ENCODE peak calls at places on chromosomes 4 and X, in four cellular contexts. X, O, Q and L are unnamed samples.

GRCh38 chrX:13892856-13893255 is 76.0 kb upstream of the GPM6B start:
- DNase-seq in Q (no peak), O (peak), X (no peak), L (no peak)

GRCh38 chrX:41180194-41180902 is 95.1 kb downstream of the USP9X start:
- DNase-seq in X (peak), Q (peak), O (peak), L (peak)

GRCh38 chrX:40314070-40314469 is 216.3 kb upstream of the BCOR start:
- DNase-seq in X (no peak), Q (no peak), O (no peak), L (no peak)

GRCh38 chr4:18052158-18052557 is 30.6 kb upstream of the LCORL start:
- DNase-seq in Q (no peak), X (no peak), O (no peak), L (no peak)

GRCh38 chrX:93404121-93404520 is 269.3 kb downstream of the NAP1L3 start:
- DNase-seq in O (no peak), X (no peak), Q (no peak), L (no peak)

GRCh38 chr4:90474484-90474883 is 347.3 kb downstream of the CCSER1 start:
- DNase-seq in O (no peak), Q (no peak), X (no peak), L (no peak)

GRCh38 chrX:5753291-5753690 is 475.4 kb downstream of the NLGN4X start:
- DNase-seq in Q (no peak), O (no peak), X (no peak), L (no peak)

GRCh38 chrX:11135483-11136185 is 24.5 kb downstream of the HCCS start:
- DNase-seq in X (no peak), O (no peak), Q (no peak), L (no peak)

GRCh38 chr4:110055014-110055768 is 142.5 kb downstream of the EGF start:
- DNase-seq in O (no peak), Q (peak), X (no peak), L (no peak)

GRCh38 chrX:24332868-24333267 is 19.0 kb upstream of the SUPT20HL2 start:
- DNase-seq in X (no peak), Q (no peak), O (no peak), L (no peak)

GRCh38 chr4:182250446-182250845 is 7.2 kb downstream of the TENM3 start:
- DNase-seq in Q (no peak), X (no peak), O (no peak), L (no peak)

GRCh38 chrX:15524417-15524816 is 23.8 kb downstream of the BMX start:
- DNase-seq in O (no peak), Q (no peak), X (no peak), L (no peak)

GRCh38 chrX:40145001-40145631 is 47.4 kb upstream of the BCOR start:
- DNase-seq in X (no peak), O (no peak), Q (no peak), L (no peak)

GRCh38 chr4:83075271-83075670 is 39.3 kb downstream of the PLAC8 start:
- DNase-seq in Q (no peak), O (no peak), X (no peak), L (no peak)

GRCh38 chr4:135122457-135122856 is 920.9 kb upstream of the PABPC4L start:
- DNase-seq in X (no peak), O (no peak), Q (no peak), L (no peak)

GRCh38 chr4:1039493-1040343 is 28.3 kb downstream of the FGFRL1 start:
- DNase-seq in Q (no peak), X (no peak), O (peak), L (no peak)

GRCh38 chrX:121146059-121146628 is 98.7 kb downstream of the GLUD2 start:
- DNase-seq in Q (no peak), O (peak), X (no peak), L (no peak)

GRCh38 chrX:1385251-1385794 is 6.6 kb downstream of the SLC25A6 start:
- DNase-seq in X (no peak), Q (peak), O (no peak), L (no peak)

GRCh38 chrX:101417981-101418841 is 10.2 kb downstream of the HNRNPH2 start:
- DNase-seq in Q (peak), X (no peak), O (no peak), L (peak)

GRCh38 chr4:94634266-94634665 is 123.5 kb upstream of the BMPR1B start:
- DNase-seq in O (no peak), Q (no peak), X (no peak), L (no peak)

GRCh38 chrX:135737361-135738071 is 24.1 kb downstream of the CT45A1 start:
- DNase-seq in Q (no peak), O (peak), X (peak), L (no peak)

GRCh38 chrX:41445171-41445570 is 2.0 kb upstream of the NYX start:
- DNase-seq in O (no peak), X (peak), Q (peak), L (no peak)

GRCh38 chr4:40576651-40577480 is 52.8 kb downstream of the RBM47 start:
- DNase-seq in Q (peak), O (peak), X (peak), L (no peak)

GRCh38 chr4:91058345-91058744 is 931.2 kb downstream of the CCSER1 start:
- DNase-seq in Q (no peak), X (no peak), O (peak), L (no peak)

GRCh38 chr4:173913496-173913895 is 370.0 kb downstream of the FBXO8 start:
- DNase-seq in O (peak), Q (no peak), X (no peak), L (no peak)

GRCh38 chr4:128068927-128069326 is 7.8 kb downstream of the LARP1B start:
- DNase-seq in Q (no peak), O (peak), X (peak), L (peak)

GRCh38 chr4:24978291-24979072 is 52.3 kb downstream of the LGI2 start:
- DNase-seq in X (no peak), Q (no peak), O (peak), L (no peak)

GRCh38 chrX:37350034-37350365 is 836 bp downstream of the PRRG1 start:
- DNase-seq in O (peak), Q (no peak), X (no peak), L (no peak)

GRCh38 chrX:76420237-76420636 is 7.3 kb upstream of the MAGEE1 start:
- DNase-seq in X (peak), O (no peak), Q (no peak), L (no peak)

GRCh38 chrX:105975382-105975781 is 63.1 kb downstream of the SERPINA7 start:
- DNase-seq in Q (no peak), O (peak), X (no peak), L (no peak)

GRCh38 chrX:119095936-119096335 is 23.1 kb downstream of the CT47C1 start:
- DNase-seq in O (no peak), Q (no peak), X (no peak), L (no peak)

GRCh38 chr4:41365726-41366125 is 109.0 kb downstream of the UCHL1 start:
- DNase-seq in O (no peak), Q (no peak), X (no peak), L (no peak)

GRCh38 chr4:153232768-153233167 is 28.5 kb downstream of the TRIM2 start:
- DNase-seq in Q (no peak), O (peak), X (peak), L (peak)

GRCh38 chrX:2690856-2691542 is at the start of gene CD99:
- DNase-seq in O (peak), X (peak), Q (peak), L (peak)

GRCh38 chr4:87356832-87357526 is 34.0 kb downstream of the HSD17B11 start:
- DNase-seq in X (no peak), Q (no peak), O (peak), L (no peak)

DNA sequence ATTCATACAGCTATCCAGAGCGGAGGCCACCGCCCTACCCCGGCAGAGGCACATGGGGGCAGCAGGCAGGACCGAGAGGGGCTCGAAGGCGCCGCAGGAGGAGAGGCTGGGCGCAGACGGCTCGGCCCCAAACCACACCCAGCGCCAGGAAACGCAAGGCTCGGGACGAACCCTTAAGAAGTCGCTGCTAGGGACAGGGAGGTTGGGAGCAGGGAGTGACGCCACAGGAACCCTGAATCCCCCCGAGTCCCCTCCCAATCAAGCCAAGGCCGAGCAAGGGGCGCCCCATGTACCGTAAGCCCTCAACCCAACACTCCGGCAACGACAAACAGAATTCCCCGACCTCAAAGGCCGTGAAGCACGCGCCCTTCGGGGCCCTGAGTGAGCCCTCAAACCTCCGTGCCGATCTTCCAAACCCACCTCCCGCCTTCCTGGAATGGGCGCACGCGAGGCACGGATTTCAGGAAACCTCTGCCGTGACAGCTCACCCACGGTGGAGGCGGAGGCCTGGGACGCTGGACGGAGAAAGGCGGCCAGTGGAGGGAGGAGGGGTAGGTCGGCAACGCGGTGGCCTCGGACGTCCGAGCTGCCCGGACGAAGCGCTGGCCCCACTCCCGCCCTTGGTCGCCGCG is 1.8 kb downstream of the ZFYVE28 start:
- DNase-seq in O (no peak), Q (no peak), X (no peak), L (no peak)
- TF ChIP-seq CTCF in O (no peak), Q (no peak), X (no peak), L (no peak)

DNA sequence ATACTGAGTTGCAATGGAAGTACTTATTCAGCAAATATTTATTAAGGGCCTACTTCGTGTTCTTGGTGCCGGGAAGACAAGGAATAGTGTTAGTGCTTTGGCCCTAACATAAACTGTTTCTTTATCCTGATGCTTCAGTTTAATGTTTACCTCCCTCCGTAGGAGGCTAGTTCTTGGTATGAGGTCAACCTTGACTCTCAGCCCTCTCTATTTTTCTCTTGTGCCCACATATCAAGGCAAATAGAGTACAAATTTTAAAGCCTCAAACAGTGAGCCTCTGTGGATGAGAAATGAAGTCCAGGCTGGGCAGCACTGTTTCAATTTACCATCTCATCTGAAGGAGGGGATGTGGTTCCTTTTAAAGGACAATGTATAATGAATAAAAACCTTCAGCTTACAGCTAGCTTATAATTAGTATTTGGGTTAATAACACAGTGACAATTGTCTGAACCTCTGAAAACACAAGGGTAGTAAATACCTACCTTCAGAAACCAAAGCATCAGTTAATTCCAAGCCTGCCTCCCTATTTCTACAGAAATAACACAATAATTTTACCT is 68.5 kb downstream of the SH3RF1 start:
- DNase-seq in X (no peak), Q (no peak), O (no peak), L (no peak)
- TF ChIP-seq CTCF in X (no peak), Q (no peak), O (no peak), L (no peak)

DNA sequence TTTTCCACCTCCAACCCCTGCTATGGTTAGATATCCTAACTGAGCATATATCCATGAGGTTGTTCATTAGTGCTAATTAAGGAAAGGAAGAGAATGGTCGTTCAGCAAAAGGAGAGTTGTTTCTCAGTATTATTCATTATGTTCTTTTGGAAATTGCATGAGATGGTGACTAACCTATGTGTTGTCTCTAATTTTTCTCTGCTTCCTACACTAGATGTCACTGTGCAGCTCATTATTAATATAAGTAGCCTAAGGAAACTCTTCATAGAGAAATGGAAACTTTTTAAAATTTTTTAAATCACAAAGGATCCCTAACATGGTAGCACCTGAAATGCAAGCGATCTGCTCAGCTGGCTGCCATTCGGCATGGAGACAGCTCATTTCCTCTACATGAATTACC is 67.7 kb upstream of the FAM9A start:
- DNase-seq in O (peak), Q (no peak), X (no peak), L (no peak)
- TF ChIP-seq CTCF in O (no peak), Q (no peak), X (peak), L (no peak)

GRCh38 chr4:143339497-143339896 is 2.8 kb downstream of the GAB1 start:
- DNase-seq in X (no peak), O (no peak), Q (no peak), L (no peak)

GRCh38 chr4:143338313-143338712 is 1.6 kb downstream of the GAB1 start:
- DNase-seq in Q (no peak), X (no peak), O (no peak), L (no peak)

GRCh38 chr4:143336828-143337599 is at the start of gene GAB1:
- DNase-seq in O (peak), X (peak), Q (peak), L (peak)

GRCh38 chr4:143335979-143336827 is 473 bp upstream of the GAB1 start:
- DNase-seq in Q (peak), O (peak), X (peak), L (peak)

GRCh38 chr4:143337600-143338287 is 1.1 kb downstream of the GAB1 start:
- DNase-seq in O (peak), X (peak), Q (no peak), L (peak)
- TF ChIP-seq CTCF in O (no peak), X (peak), Q (no peak), L (no peak)

DNA sequence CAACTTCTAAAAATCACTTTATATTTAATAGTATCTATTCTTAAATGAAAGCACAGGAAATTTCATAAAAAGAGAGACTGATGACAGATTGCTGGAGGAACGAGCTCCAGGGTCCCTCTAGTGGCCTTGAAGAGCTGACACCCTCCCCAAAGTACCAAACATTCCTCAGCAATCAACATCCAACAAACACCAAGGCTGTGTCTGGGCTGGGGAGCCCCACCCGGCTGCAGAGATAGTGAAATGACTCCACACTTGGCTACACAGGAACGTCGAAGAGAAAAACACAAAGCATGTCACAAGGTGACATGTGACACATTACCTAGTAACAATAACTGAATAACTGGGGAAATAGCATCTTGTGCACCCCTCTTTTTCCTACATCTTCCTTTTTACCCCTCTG is 45.6 kb downstream of the SLC39A8 start:
- DNase-seq in X (peak), Q (peak), O (peak), L (peak)
- TF ChIP-seq CTCF in X (peak), Q (peak), O (peak), L (peak)

DNA sequence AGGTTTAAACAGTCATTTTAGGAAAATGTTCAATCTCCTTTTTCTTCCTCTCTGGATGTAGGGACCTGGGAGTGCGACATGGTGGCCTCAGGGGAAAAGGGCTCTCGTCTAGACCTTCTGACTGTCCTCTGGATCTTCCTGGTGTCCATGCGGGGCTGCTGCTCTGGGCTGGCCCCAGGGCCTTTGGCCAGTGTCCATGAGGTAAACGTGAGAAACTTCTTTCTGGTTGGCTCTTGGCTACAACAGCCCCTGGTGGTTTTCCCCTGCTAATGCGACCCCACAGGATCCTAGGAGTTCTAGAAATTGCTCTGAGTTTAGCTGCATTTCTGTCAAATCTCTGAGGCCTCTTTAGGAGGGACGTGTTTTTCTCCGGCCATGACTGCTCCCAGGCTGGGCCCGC is 85.7 kb downstream of the MFAP3L start:
- DNase-seq in X (no peak), Q (no peak), O (no peak), L (peak)
- TF ChIP-seq CTCF in X (no peak), Q (no peak), O (no peak), L (peak)

GRCh38 chr4:126798214-126798613 is 834.5 kb upstream of the INTU start:
- DNase-seq in O (no peak), Q (no peak), X (no peak), L (no peak)
- TF ChIP-seq CTCF in O (no peak), Q (no peak), X (no peak), L (no peak)

DNA sequence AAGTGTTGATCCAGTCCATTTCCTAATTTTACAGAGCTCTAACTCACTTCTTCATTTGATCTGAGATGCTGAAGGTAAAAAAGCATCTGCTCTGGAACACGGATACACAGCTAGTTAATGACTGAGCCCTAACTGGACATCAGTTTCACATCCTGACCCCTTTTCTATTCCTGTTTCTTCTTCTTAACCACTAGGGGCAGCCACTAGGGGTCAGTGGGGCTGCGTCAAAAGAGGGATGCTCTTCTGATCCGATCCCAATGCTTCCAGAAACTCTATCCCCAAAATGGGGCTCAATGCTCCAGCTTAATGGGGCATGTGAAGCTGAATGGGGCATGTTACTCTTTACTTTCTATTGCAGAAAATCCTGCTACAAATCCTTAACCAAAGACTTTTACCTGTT is 33.4 kb upstream of the PHKA2 start:
- DNase-seq in O (peak), X (peak), Q (peak), L (peak)
- TF ChIP-seq CTCF in O (peak), X (peak), Q (peak), L (peak)

DNA sequence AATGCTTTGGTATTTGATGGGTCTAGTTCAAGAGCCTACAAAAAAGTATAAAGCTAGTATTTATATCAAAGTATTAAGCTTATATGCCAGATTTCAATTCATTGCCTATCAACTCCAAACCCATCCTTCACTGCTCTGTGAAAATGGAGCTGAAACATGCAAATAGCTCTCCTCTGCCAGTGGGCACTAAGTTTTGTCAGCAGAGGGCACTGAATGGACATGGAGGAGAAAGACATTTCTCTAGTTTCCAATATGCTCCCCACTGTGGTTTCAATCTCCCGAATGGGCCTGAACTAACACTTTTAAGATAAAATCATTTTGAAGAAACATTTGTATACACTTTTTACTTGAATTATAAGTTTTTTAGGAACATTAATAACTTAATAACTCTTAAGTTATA is 12.4 kb downstream of the PPID start:
- DNase-seq in X (no peak), Q (no peak), O (no peak), L (no peak)
- TF ChIP-seq CTCF in X (no peak), Q (no peak), O (no peak), L (peak)